ENCODE peak calls at places on chromosomes 5 and 9, in eight cellular contexts. U is NCI-H1092 treated with DMSO at 0.1 percent for 48 hours, P is NCI-H748 treated with DMSO at 0.1 percent for 48 hours, Z is NCI-H2081 treated with DMSO at 0.1 percent for 48 hours, S is amniotic stem cell, X is NCI-H345, W is NCI-H1417, Y is endothelial cell. C is an unnamed sample.

GRCh38 chr5:155936520-155937406 is 390.2 kb upstream of the SGCD start:
- DNase-seq in U (no peak), P (no peak), Z (no peak), S (no peak), X (no peak), W (no peak), Y (no peak), C (peak)

GRCh38 chr5:103013933-103014552 is 105.9 kb downstream of the GIN1 start:
- DNase-seq in U (no peak), P (no peak), Z (no peak), S (no peak), X (no peak), W (no peak), Y (no peak), C (no peak)

GRCh38 chr5:124519396-124519795 is 227.0 kb downstream of the ZNF608 start:
- DNase-seq in U (no peak), P (no peak), Z (no peak), S (peak), X (no peak), W (no peak), Y (no peak), C (no peak)

GRCh38 chr9:137253717-137254623 is 1.2 kb upstream of the NELFB start:
- DNase-seq in U (no peak), P (no peak), Z (no peak), S (no peak), X (no peak), W (no peak), Y (no peak), C (peak)

GRCh38 chr9:120617637-120617979 is 37.6 kb upstream of the CDK5RAP2 start:
- DNase-seq in U (no peak), P (no peak), Z (no peak), S (no peak), X (no peak), W (no peak), Y (no peak), C (no peak)

GRCh38 chr9:131803758-131804411 is 64.0 kb upstream of the RAPGEF1 start:
- DNase-seq in U (no peak), P (no peak), Z (no peak), S (no peak), X (no peak), W (no peak), Y (no peak), C (no peak)

GRCh38 chr9:100104314-100104713 is 5.3 kb downstream of the INVS start:
- DNase-seq in U (no peak), P (no peak), Z (no peak), S (no peak), X (no peak), W (no peak), Y (no peak), C (no peak)

GRCh38 chr9:110748251-110748893 is 79.8 kb downstream of the MUSK start:
- DNase-seq in U (no peak), P (no peak), Z (no peak), S (no peak), X (no peak), W (no peak), Y (no peak), C (no peak)

GRCh38 chr9:15142903-15143534 is 164.0 kb downstream of the TTC39B start:
- DNase-seq in U (peak), P (peak), Z (peak), S (peak), X (peak), W (peak), Y (peak), C (peak)

GRCh38 chr5:123094919-123095693 is 6.1 kb downstream of the PRDM6 start:
- DNase-seq in U (no peak), P (no peak), Z (no peak), S (no peak), X (no peak), W (no peak), Y (peak), C (no peak)

GRCh38 chr5:100855295-100855694 is 47.8 kb downstream of the ST8SIA4 start:
- DNase-seq in U (no peak), P (no peak), Z (no peak), S (no peak), X (no peak), W (no peak), Y (no peak), C (no peak)

GRCh38 chr5:11504083-11504785 is 400.0 kb downstream of the CTNND2 start:
- DNase-seq in U (no peak), P (no peak), Z (no peak), S (no peak), X (no peak), W (no peak), Y (no peak), C (no peak)

GRCh38 chr9:136847065-136847826 is 2.0 kb upstream of the PHPT1 start:
- DNase-seq in U (no peak), P (no peak), Z (no peak), S (no peak), X (peak), W (no peak), Y (peak), C (no peak)

GRCh38 chr9:110298028-110298605 is 39.5 kb downstream of the TXNDC8 start:
- DNase-seq in U (no peak), P (no peak), Z (no peak), S (no peak), X (no peak), W (no peak), Y (no peak), C (no peak)

GRCh38 chr9:111287127-111287526 is 42.9 kb downstream of the OR2K2 start:
- DNase-seq in U (no peak), P (no peak), Z (no peak), S (no peak), X (no peak), W (no peak), Y (no peak), C (no peak)

GRCh38 chr9:98775831-98776441 is 20.4 kb downstream of the ANKS6 start:
- DNase-seq in U (peak), P (peak), Z (no peak), S (peak), X (peak), W (peak), Y (peak), C (peak)

GRCh38 chr9:37026085-37026935 is 7.8 kb downstream of the PAX5 start:
- DNase-seq in U (peak), P (peak), Z (no peak), S (no peak), X (peak), W (peak), Y (peak), C (peak)

GRCh38 chr9:33287087-33287490 is 3.2 kb upstream of the NFX1 start:
- DNase-seq in U (peak), P (peak), Z (peak), S (peak), X (peak), W (peak), Y (peak), C (peak)

C was measured in NCI-H69.